ENCODE peak calls at places on chromosomes 4 and X, in eight cellular contexts. A is H7; T is stimulated activated effector memory CD8-positive, alpha-beta T cell treated with anti-CD3 and anti-CD28 coated beads, Interleukin-12 subunit alpha, Interleukin-12 subunit beta, amount 100 ng/mL, for 72 hours; I is activated CD4-positive, alpha-beta T cell treated with anti-CD3 and anti-CD28 coated beads, Interleukin-2, amount 10 ng/mL, durations not matched to agents 7 days and 5 days; D is Calu3; Z is psoas muscle; W is activated T-helper 9 cell treated with anti-CD3 and anti-CD28 coated beads, Interleukin-2, amount 50 U/mL, for 16 hours; M is fibroblast of the conjunctiva. Q is an unnamed sample.

GRCh38 chr4:6811165-6811564 is 28.6 kb downstream of the KIAA0232 start:
- DNase-seq in A (no peak), T (no peak), I (no peak), D (no peak), Z (no peak), W (no peak), M (no peak), Q (no peak)

GRCh38 chrX:11665144-11666040 is at the start of gene ARHGAP6:
- DNase-seq in A (peak; percentile 82), T (no peak), I (no peak), D (no peak), Z (peak; percentile 82), W (no peak), M (peak; percentile 24), Q (no peak)

GRCh38 chrX:73127700-73128241 is 48.5 kb upstream of the PABPC1L2A start:
- DNase-seq in A (peak; percentile 28), T (no peak), I (no peak), D (no peak), Z (peak; percentile 38), W (no peak), M (peak; percentile 1), Q (no peak)

GRCh38 chr4:67087897-67088296 is 457.4 kb downstream of the CENPC start:
- DNase-seq in A (peak; percentile 8), T (peak; percentile 50), I (peak; percentile 55), D (peak; percentile 42), Z (no peak), W (no peak), M (no peak), Q (peak; percentile 13)

GRCh38 chr4:63379750-63380522 is 1029.3 kb downstream of the TECRL start:
- DNase-seq in A (no peak), T (no peak), I (no peak), D (no peak), Z (no peak), W (no peak), M (no peak), Q (no peak)

GRCh38 chrX:124594017-124594651 is 247.8 kb downstream of the SH2D1A start:
- DNase-seq in A (no peak), T (no peak), I (no peak), D (no peak), Z (no peak), W (no peak), M (no peak), Q (no peak)

GRCh38 chr4:125541836-125542235 is 227.1 kb downstream of the FAT4 start:
- DNase-seq in A (no peak), T (no peak), I (no peak), D (no peak), Z (no peak), W (no peak), M (no peak), Q (no peak)

GRCh38 chr4:47270226-47270888 is 193.1 kb downstream of the COMMD8 start:
- DNase-seq in A (no peak), T (no peak), I (no peak), D (no peak), Z (no peak), W (no peak), M (no peak), Q (no peak)

GRCh38 chrX:74922922-74923321 is 2.3 kb downstream of the NEXMIF start:
- DNase-seq in A (no peak), T (no peak), I (no peak), D (no peak), Z (no peak), W (no peak), M (no peak), Q (no peak)

GRCh38 chrX:28188526-28188925 is 207.3 kb upstream of the DCAF8L1 start:
- DNase-seq in A (no peak), T (no peak), I (no peak), D (no peak), Z (no peak), W (no peak), M (no peak), Q (no peak)

GRCh38 chr4:145446184-145446583 is 35.5 kb upstream of the SMAD1 start:
- DNase-seq in A (no peak), T (no peak), I (no peak), D (no peak), Z (no peak), W (no peak), M (no peak), Q (no peak)

GRCh38 chrX:21735753-21736127 is 22.2 kb downstream of the SMPX start:
- DNase-seq in A (no peak), T (no peak), I (no peak), D (no peak), Z (no peak), W (no peak), M (no peak), Q (no peak)

GRCh38 chr4:81032174-81032551 is 1.7 kb downstream of the BMP3 start:
- DNase-seq in A (peak; percentile 30), T (no peak), I (no peak), D (no peak), Z (no peak), W (no peak), M (no peak), Q (no peak)

GRCh38 chr4:6892190-6892908 is 17.3 kb upstream of the TBC1D14 start:
- DNase-seq in A (peak; percentile 89), T (no peak), I (peak; percentile 55), D (no peak), Z (peak; percentile 79), W (no peak), M (no peak), Q (no peak)

GRCh38 chr4:61202100-61202637 is 2.0 kb downstream of the ADGRL3 start:
- DNase-seq in A (peak; percentile 66), T (no peak), I (no peak), D (peak; percentile 2), Z (no peak), W (no peak), M (no peak), Q (peak; percentile 72)

GRCh38 chr4:94714761-94715160 is 43.0 kb upstream of the BMPR1B start:
- DNase-seq in A (no peak), T (no peak), I (no peak), D (no peak), Z (no peak), W (no peak), M (no peak), Q (no peak)